ENCODE peak calls at places on chromosome 1, in four cellular contexts. D, U, Q and F are unnamed samples.

GRCh38 chr1:111175349-111175748 is 25.1 kb downstream of the DENND2D start:
- DNase-seq in D (no peak), U (no peak), Q (no peak), F (no peak)

GRCh38 chr1:20593766-20594165 is 4.9 kb downstream of the CDA start:
- DNase-seq in D (no peak), U (no peak), Q (no peak), F (no peak)

GRCh38 chr1:206658981-206659273 is 23.6 kb downstream of the DYRK3 start:
- DNase-seq in D (no peak), U (no peak), Q (no peak), F (peak; percentile 42)

GRCh38 chr1:110771245-110772022 is 96.7 kb upstream of the KCNA3 start:
- DNase-seq in D (no peak), U (no peak), Q (no peak), F (no peak)

GRCh38 chr1:173418107-173418985 is 58.8 kb upstream of the PRDX6 start:
- DNase-seq in D (no peak), U (peak; percentile 72), Q (no peak), F (no peak)

GRCh38 chr1:24267003-24267402 is 52.2 kb upstream of the GRHL3 start:
- DNase-seq in D (no peak), U (no peak), Q (no peak), F (no peak)

GRCh38 chr1:95021085-95021484 is 51.7 kb downstream of the ALG14 start:
- DNase-seq in D (no peak), U (no peak), Q (no peak), F (no peak)

GRCh38 chr1:157580828-157581210 is 17.1 kb downstream of the FCRL4 start:
- DNase-seq in D (no peak), U (no peak), Q (no peak), F (no peak)

GRCh38 chr1:239719642-239720258 is 333.4 kb downstream of the CHRM3 start:
- DNase-seq in D (no peak), U (no peak), Q (no peak), F (no peak)

GRCh38 chr1:9434247-9434646 is 105.0 kb upstream of the SLC25A33 start:
- DNase-seq in D (no peak), U (no peak), Q (no peak), F (no peak)

GRCh38 chr1:228390649-228391048 is 16.0 kb downstream of the TRIM11 start:
- DNase-seq in D (no peak), U (no peak), Q (no peak), F (no peak)

GRCh38 chr1:219379691-219380090 is 206.0 kb downstream of the LYPLAL1 start:
- DNase-seq in D (no peak), U (no peak), Q (no peak), F (no peak)

DNA sequence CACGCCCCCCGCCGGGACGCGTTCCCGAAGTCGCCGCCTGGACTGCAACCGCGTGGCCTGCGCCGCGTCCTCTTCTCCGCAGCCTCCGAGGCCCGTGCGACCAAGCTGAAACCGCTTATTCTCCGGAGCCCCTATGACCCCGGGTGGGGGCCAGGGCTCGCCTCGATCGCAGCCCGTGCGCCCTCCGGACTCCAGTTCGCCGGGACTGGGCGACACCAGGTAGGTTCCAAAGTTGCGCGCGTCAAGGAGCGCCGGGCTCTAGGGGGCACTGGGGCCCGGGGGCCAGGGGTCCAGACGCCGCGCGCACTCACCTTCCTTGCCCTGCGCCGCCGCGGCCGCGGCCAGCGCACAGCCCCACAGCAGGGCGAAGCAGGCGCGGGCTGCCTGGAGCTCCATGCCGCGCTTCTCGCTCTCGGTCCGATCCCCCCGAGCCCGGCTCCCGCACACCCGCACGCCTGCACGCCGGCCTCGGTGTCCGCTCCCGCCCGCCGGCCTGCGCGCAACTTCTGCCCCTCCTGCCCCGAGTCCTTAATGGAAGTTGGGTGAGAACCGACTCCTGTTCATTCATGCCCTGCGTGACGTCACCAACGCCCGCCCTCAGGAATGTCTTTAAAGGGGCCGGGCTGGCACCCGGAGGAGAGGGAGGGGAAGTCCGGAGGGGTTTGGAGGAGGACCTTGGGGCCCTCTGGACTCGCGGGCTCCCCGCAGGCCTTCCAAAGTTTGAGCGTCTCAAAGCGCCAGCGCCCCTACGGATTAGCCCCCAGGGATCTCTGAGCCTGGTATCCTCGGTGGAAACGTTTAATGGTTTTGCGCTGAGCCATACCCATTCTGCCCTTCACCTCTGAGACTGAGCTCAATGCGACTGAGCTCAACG is at the start of gene EPHA2:
- DNase-seq in D (peak; percentile 96), U (no peak), Q (peak; percentile 93), F (no peak)
- TF ChIP-seq CTCF in D (no peak), U (no peak), Q (no peak), F (no peak)

GRCh38 chr1:165253818-165254254 is 102.7 kb downstream of the LMX1A start:
- DNase-seq in D (no peak), U (no peak), Q (peak; percentile 77), F (no peak)
- TF ChIP-seq HDAC6 in D (no peak), U (no peak), Q (no peak), F (no peak)

DNA sequence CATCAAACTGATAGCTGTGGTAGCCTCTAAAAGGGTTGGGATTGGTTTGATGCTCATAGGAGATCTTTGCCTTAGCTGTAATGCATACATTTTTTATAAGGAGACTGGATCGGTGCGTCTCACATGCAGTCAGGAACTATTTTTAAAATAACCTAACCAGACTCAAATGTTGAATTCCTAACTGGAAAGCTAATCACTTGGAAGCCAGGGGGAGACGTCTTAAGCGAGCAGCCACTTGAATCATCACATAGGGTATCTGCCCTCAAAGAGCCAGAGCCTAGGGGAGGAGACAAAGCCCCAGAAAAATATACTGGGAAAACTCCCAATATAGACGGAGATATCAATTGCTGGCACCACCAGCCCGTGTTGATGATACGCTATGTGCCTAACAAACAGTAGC is 61.7 kb upstream of the PUM1 start:
- DNase-seq in D (no peak), U (no peak), Q (no peak), F (no peak)
- TF ChIP-seq CTCF in D (no peak), U (no peak), Q (no peak), F (no peak)

GRCh38 chr1:222543817-222544216 is 4.1 kb downstream of the HHIPL2 start:
- DNase-seq in D (peak; percentile 50), U (no peak), Q (peak; percentile 70), F (peak; percentile 51)
- TF ChIP-seq HDAC6 in D (no peak), U (no peak), Q (no peak), F (no peak)